ENCODE peak calls at places on chromosomes 13 and 19, in ten cellular contexts. N, Z, G, B, Q, J, R, O, U and X are unnamed samples.

GRCh38 chr13:98835156-98835555 is 82.7 kb upstream of the SLC15A1 start:
- DNase-seq in N (no peak), Z (no peak), G (no peak), B (no peak), Q (no peak), J (no peak), R (no peak), O (no peak), U (no peak), X (no peak)

GRCh38 chr19:38806371-38806770 is 6.4 kb downstream of the LGALS4 start:
- DNase-seq in N (no peak), Z (no peak), G (no peak), B (no peak), Q (no peak), J (no peak), R (no peak), O (no peak), U (no peak), X (no peak)

GRCh38 chr13:97108535-97108910 is 113.6 kb upstream of the MBNL2 start:
- DNase-seq in N (no peak), Z (peak), G (no peak), B (no peak), Q (no peak), J (no peak), R (no peak), O (no peak), U (no peak), X (peak)

GRCh38 chr13:79226250-79226649 is 179.8 kb downstream of the RBM26 start:
- DNase-seq in N (no peak), Z (no peak), G (no peak), B (no peak), Q (no peak), J (no peak), R (no peak), O (no peak), U (no peak), X (no peak)

GRCh38 chr19:15615526-15615925 is 508 bp downstream of the CYP4F8 start:
- DNase-seq in N (no peak), Z (no peak), G (no peak), B (no peak), Q (no peak), J (no peak), R (no peak), O (no peak), U (no peak), X (no peak)

GRCh38 chr19:12800873-12801465 is 631 bp downstream of the PRDX2 start:
- DNase-seq in N (no peak), Z (no peak), G (peak), B (no peak), Q (no peak), J (no peak), R (peak), O (peak), U (no peak), X (peak)

GRCh38 chr13:70723732-70724131 is 615.5 kb upstream of the KLHL1 start:
- DNase-seq in N (no peak), Z (no peak), G (no peak), B (no peak), Q (no peak), J (no peak), R (no peak), O (no peak), U (no peak), X (no peak)

GRCh38 chr13:24127116-24127631 is 33.3 kb upstream of the SPATA13 start:
- DNase-seq in N (peak), Z (no peak), G (no peak), B (no peak), Q (no peak), J (no peak), R (peak), O (peak), U (no peak), X (no peak)

GRCh38 chr13:25575562-25575961 is 203.8 kb downstream of the ATP8A2 start:
- DNase-seq in N (no peak), Z (no peak), G (no peak), B (no peak), Q (peak), J (no peak), R (no peak), O (no peak), U (no peak), X (no peak)

GRCh38 chr13:62243146-62243545 is 827.5 kb upstream of the PCDH20 start:
- DNase-seq in N (no peak), Z (no peak), G (no peak), B (no peak), Q (no peak), J (no peak), R (no peak), O (no peak), U (no peak), X (no peak)

GRCh38 chr13:44557986-44558385 is 18.1 kb downstream of the TSC22D1 start:
- DNase-seq in N (no peak), Z (no peak), G (no peak), B (no peak), Q (no peak), J (no peak), R (no peak), O (no peak), U (no peak), X (no peak)

GRCh38 chr13:110633776-110634175 is 18.4 kb downstream of the NAXD start:
- DNase-seq in N (no peak), Z (no peak), G (no peak), B (no peak), Q (no peak), J (no peak), R (no peak), O (no peak), U (no peak), X (no peak)

GRCh38 chr19:45428385-45429231 is 4.9 kb upstream of the ERCC1 start:
- DNase-seq in N (peak), Z (peak), G (peak), B (no peak), Q (no peak), J (no peak), R (no peak), O (no peak), U (no peak), X (peak)

GRCh38 chr19:47587295-47587694 is 14.3 kb upstream of the ZNF541 start:
- DNase-seq in N (no peak), Z (no peak), G (no peak), B (no peak), Q (no peak), J (no peak), R (no peak), O (no peak), U (no peak), X (no peak)

GRCh38 chr19:2016041-2016807 is 710 bp upstream of the BTBD2 start:
- DNase-seq in N (peak), Z (peak), G (peak), B (peak), Q (peak), J (peak), R (peak), O (peak), U (peak), X (peak)

GRCh38 chr13:64884976-64885375 is 2345.2 kb downstream of the PCDH9 start:
- DNase-seq in N (no peak), Z (no peak), G (no peak), B (no peak), Q (no peak), J (no peak), R (no peak), O (no peak), U (no peak), X (no peak)

DNA sequence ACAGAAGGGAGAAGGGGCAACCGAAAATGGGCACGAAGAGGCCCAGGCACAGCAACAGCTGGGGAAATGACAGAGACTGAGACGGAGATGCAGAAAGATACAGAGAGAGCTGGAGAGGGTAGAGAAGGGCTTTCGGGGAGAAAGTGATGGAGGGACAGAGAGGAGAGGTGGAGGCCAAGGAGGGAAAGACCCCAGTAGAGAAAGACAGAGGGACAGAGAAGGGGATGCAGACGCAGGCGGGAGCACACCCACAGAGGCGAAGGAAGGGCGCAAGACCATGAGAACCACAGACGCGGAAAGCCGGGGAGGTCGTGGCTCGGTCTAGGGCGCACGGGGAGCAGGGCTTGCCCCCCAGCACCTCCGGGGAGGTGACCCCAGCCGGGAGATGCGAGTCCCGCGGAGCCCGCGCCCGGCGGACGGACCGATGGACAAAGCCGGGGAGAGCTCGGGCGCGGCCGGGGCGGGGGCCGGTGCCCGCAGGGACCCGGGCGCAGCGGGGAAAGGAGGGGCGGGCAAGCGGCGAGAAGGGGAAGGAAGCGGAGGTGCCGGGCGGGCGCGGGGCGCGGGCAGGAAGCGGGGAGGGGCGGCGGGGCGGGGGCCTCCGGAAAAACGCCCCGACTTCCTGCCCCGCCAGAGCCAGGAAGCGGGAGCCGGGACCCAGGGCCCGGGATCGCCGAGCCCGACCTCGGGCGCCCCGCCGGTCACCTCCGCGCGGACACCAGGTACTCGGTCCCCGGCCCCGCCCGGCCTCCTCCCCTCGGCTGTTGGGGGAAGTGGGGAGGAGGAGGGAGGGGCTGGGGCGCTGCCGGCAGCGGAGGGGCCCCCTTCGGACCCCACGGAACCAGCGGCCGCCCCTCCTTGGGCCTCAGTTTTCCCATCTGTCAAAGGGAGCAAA is at the start of gene ARHGEF1:
- DNase-seq in N (peak), Z (peak), G (peak), B (no peak), Q (no peak), J (peak), R (peak), O (peak), U (no peak), X (no peak)
- TF ChIP-seq POLR2A in N (no peak), Z (peak), G (no peak), B (no peak), Q (peak), J (peak), R (peak), O (peak), U (no peak), X (no peak)

GRCh38 chr19:55690769-55691545 is 15.9 kb downstream of the EPN1 start:
- DNase-seq in N (no peak), Z (no peak), G (peak), B (no peak), Q (no peak), J (no peak), R (no peak), O (no peak), U (peak), X (no peak)
- TF ChIP-seq POLR2A in N (no peak), Z (no peak), G (no peak), B (no peak), Q (no peak), J (no peak), R (no peak), O (no peak), U (no peak), X (no peak)

GRCh38 chr19:806815-807421 is 9.7 kb downstream of the PTBP1 start:
- DNase-seq in N (no peak), Z (no peak), G (no peak), B (no peak), Q (no peak), J (peak), R (no peak), O (no peak), U (no peak), X (no peak)

GRCh38 chr19:807627-808175 is 10.4 kb downstream of the PTBP1 start:
- DNase-seq in N (no peak), Z (no peak), G (no peak), B (no peak), Q (no peak), J (peak), R (no peak), O (no peak), U (no peak), X (no peak)

GRCh38 chr19:804419-805160 is 7.3 kb downstream of the PTBP1 start:
- DNase-seq in N (no peak), Z (no peak), G (no peak), B (no peak), Q (no peak), J (no peak), R (no peak), O (no peak), U (no peak), X (no peak)

GRCh38 chr19:805161-805561 is 7.9 kb downstream of the PTBP1 start:
- DNase-seq in N (no peak), Z (no peak), G (no peak), B (no peak), Q (no peak), J (no peak), R (no peak), O (no peak), U (no peak), X (no peak)

DNA sequence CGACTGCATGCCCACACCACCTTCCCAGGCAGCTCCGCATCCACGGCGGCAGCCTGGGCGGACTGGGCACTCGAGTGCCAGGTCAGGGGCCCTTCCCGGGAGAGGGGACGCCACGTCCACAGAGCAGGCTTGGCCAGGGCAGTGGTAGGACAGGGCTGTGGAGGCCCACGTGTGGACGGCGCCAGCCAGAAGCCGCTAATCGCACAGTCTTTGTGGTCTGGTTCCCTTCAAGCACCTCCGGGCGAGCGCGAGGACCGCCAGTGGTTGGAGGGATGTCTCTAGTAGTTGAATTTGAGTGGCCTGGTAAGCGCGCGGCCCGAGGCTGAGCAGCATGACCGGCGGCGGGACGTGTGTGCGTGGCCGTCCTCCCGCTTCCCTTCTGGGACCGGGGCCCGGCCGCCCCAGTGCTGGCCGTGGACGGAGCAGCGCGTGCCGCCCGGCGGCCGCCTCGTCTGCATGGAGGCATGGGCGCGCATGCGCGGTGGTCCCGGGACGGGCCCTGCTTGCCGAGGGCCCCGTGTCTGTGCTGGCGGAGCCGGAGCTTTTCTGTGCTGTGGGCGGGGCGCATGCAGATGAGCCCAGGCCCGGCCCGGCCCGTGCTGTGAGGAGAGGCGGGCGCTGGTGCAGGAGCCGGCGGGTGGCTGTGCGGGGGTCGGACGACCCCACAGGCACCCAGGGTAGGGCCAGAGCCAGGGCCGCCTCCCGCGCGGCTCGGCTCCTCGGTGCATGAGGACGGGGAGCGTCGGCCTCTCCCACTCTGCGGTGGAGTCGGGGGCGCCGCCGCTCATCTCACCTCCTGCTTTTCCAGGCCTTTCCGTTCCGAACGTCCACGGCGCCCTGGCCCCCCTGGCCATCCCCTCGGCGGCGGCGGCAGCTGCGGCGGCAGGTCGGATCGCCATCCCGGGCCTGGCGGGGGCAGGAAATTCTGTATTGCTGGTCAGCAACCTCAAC is 8.6 kb downstream of the PTBP1 start:
- DNase-seq in N (no peak), Z (no peak), G (no peak), B (no peak), Q (no peak), J (no peak), R (no peak), O (peak), U (no peak), X (no peak)
- TF ChIP-seq POLR2A in N (no peak), Z (no peak), G (no peak), B (no peak), Q (no peak), J (peak), R (no peak), O (no peak), U (no peak), X (no peak)

GRCh38 chr19:19597809-19598306 is 20.6 kb downstream of the PBX4 start:
- DNase-seq in N (no peak), Z (no peak), G (no peak), B (no peak), Q (no peak), J (peak), R (no peak), O (no peak), U (no peak), X (no peak)
- TF ChIP-seq POLR2A in N (no peak), Z (no peak), G (no peak), B (no peak), Q (no peak), J (peak), R (no peak), O (no peak), U (no peak), X (no peak)

DNA sequence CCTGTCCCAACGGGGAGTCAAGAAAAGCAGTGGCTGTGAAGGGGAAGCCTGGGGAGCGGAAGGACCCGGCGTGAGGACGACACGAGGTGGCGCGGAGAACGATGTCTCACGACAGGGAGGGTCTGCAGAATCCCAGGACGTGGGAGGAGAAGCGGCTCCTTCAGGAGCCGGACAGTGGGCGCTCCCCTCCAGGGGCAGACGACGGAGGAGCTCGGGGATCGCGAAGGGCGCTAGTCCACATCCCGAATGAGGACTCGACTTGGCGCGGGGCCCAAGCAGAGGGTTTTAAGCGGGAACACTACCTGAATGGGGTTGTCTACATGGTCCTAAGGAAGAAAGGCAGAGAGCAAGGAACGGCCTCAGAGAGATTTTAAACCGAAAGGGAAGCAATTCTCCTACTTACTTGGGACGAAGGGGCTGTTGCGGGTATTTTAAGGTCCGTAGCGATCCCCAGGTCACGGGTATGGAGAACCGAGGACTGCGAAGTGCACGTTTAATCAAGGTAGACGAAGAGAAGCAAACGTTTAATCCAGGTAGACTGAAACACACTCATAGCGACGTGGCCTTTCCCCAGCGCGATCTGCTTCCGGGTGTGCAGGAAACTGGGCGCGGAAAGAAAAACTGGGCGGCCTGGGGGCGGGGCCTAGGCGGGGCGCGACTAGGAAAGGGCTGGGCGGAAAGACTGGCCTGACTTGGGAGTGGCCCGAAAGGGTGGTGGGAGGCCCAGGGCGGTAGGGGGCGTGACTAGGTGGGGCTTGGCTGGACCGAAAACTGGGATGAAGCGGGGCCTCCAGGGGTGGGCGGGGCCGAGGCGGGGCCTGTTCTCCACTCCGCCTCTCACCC is at the start of gene ZNF841:
- DNase-seq in N (peak), Z (peak), G (peak), B (peak), Q (peak), J (peak), R (peak), O (peak), U (peak), X (peak)
- TF ChIP-seq POLR2A in N (no peak), Z (peak), G (peak), B (no peak), Q (peak), J (no peak), R (peak), O (no peak), U (peak), X (peak)

GRCh38 chr19:58545286-58546068 is 1.6 kb downstream of the TRIM28 start:
- DNase-seq in N (no peak), Z (no peak), G (no peak), B (no peak), Q (no peak), J (no peak), R (no peak), O (no peak), U (no peak), X (no peak)
- TF ChIP-seq POLR2A in N (no peak), Z (no peak), G (no peak), B (no peak), Q (no peak), J (no peak), R (no peak), O (no peak), U (no peak), X (peak)

GRCh38 chr19:42217522-42218442 is at the start of gene DEDD2:
- DNase-seq in N (peak), Z (peak), G (peak), B (peak), Q (peak), J (peak), R (peak), O (peak), U (peak), X (peak)

GRCh38 chr19:42220751-42221097 is 612 bp downstream of the ZNF526 start:
- DNase-seq in N (no peak), Z (no peak), G (no peak), B (no peak), Q (no peak), J (no peak), R (no peak), O (no peak), U (no peak), X (no peak)

GRCh38 chr19:42219812-42220750 is at the start of gene ZNF526:
- DNase-seq in N (peak), Z (peak), G (peak), B (peak), Q (peak), J (peak), R (peak), O (peak), U (peak), X (peak)

GRCh38 chr19:42214810-42215209 is 2.7 kb downstream of the DEDD2 start:
- DNase-seq in N (no peak), Z (no peak), G (no peak), B (no peak), Q (no peak), J (no peak), R (no peak), O (no peak), U (no peak), X (no peak)

GRCh38 chr19:42216653-42217521 is 590 bp downstream of the DEDD2 start:
- DNase-seq in N (peak), Z (peak), G (peak), B (no peak), Q (no peak), J (no peak), R (peak), O (peak), U (peak), X (peak)
- TF ChIP-seq POLR2A in N (no peak), Z (no peak), G (no peak), B (no peak), Q (peak), J (no peak), R (peak), O (no peak), U (no peak), X (no peak)